ENCODE peak calls at places on chromosomes 6 and 20, in four cellular contexts. U is trophoblast cell, G is foreskin keratinocyte, O is adrenal gland. A is an unnamed sample.

GRCh38 chr6:163427498-163428254 is 13.2 kb downstream of the QKI start:
- DNase-seq in U (no peak), G (peak; percentile 62), O (no peak), A (no peak)

GRCh38 chr6:84460491-84460890 is 233.0 kb upstream of the CEP162 start:
- DNase-seq in O (no peak), G (no peak), U (no peak), A (no peak)

GRCh38 chr6:15586528-15586927 is 76.3 kb downstream of the DTNBP1 start:
- DNase-seq in U (no peak), O (no peak), G (peak; percentile 37), A (no peak)

GRCh38 chr6:31898200-31899011 is 908 bp upstream of the EHMT2 start:
- DNase-seq in G (peak; percentile 68), O (peak; percentile 42), U (no peak), A (peak; percentile 46)

GRCh38 chr20:50745634-50746137 is 14.3 kb downstream of the PARD6B start:
- DNase-seq in O (no peak), U (no peak), G (no peak), A (no peak)

GRCh38 chr6:48084201-48084600 is 26.8 kb downstream of the PTCHD4 start:
- DNase-seq in O (no peak), U (no peak), G (no peak), A (no peak)

GRCh38 chr6:51398793-51399192 is 580.1 kb downstream of the TFAP2B start:
- DNase-seq in O (no peak), G (no peak), U (no peak), A (no peak)

GRCh38 chr20:61558726-61559125 is 306.7 kb downstream of the CDH4 start:
- DNase-seq in U (no peak), O (no peak), G (peak; percentile 35), A (no peak)

GRCh38 chr20:19903168-19903676 is 113.9 kb upstream of the NAA20 start:
- DNase-seq in O (no peak), G (no peak), U (no peak), A (no peak)

GRCh38 chr6:80454197-80454596 is 347.7 kb downstream of the BCKDHB start:
- DNase-seq in U (peak; percentile 31), O (no peak), G (peak; percentile 98), A (no peak)

GRCh38 chr20:23048283-23049200 is 930 bp downstream of the THBD start:
- DNase-seq in G (peak; percentile 57), U (peak; percentile 22), O (peak; percentile 45), A (no peak)

GRCh38 chr20:46832555-46832954 is 62.1 kb upstream of the EYA2 start:
- DNase-seq in U (no peak), O (no peak), G (no peak), A (no peak)

A was measured in WERI-Rb-1.